ENCODE peak calls at places on chromosomes 16 and 17, in eight cellular contexts. One of them, this sample, is unnamed.

GRCh38 chr16:12588510-12588909 is 215.2 kb downstream of the CPPED1 start:
- DNase-seq in fibroblast of the conjunctiva: no peak
- DNase-seq in HFFc6: no peak
- DNase-seq in amniotic epithelial cell: no peak
- DNase-seq in lung microvascular endothelial cell: no peak
- DNase-seq in NCI-H1417: no peak
- DNase-seq in iris pigment epithelial cell: no peak
- DNase-seq in LoVo: no peak
- DNase-seq in this sample: no peak

GRCh38 chr17:12046786-12047185 is 26.1 kb downstream of the MAP2K4 start:
- DNase-seq in fibroblast of the conjunctiva: no peak
- DNase-seq in HFFc6: no peak
- DNase-seq in amniotic epithelial cell: no peak
- DNase-seq in lung microvascular endothelial cell: no peak
- DNase-seq in LoVo: no peak
- DNase-seq in iris pigment epithelial cell: no peak
- DNase-seq in NCI-H1417: no peak
- DNase-seq in this sample: no peak

GRCh38 chr17:79082311-79083190 is 7.9 kb downstream of the ENGASE start:
- DNase-seq in HFFc6: no peak
- DNase-seq in lung microvascular endothelial cell: peak; percentile 66
- DNase-seq in LoVo: peak; percentile 13
- DNase-seq in amniotic epithelial cell: peak; percentile 12
- DNase-seq in iris pigment epithelial cell: peak; percentile 25
- DNase-seq in fibroblast of the conjunctiva: peak; percentile 3
- DNase-seq in NCI-H1417: peak; percentile 23
- DNase-seq in this sample: peak; percentile 71

GRCh38 chr17:14737984-14738651 is 437.2 kb downstream of the HS3ST3B1 start:
- DNase-seq in fibroblast of the conjunctiva: peak; percentile 92
- DNase-seq in iris pigment epithelial cell: peak; percentile 100
- DNase-seq in amniotic epithelial cell: peak; percentile 97
- DNase-seq in LoVo: peak; percentile 33
- DNase-seq in lung microvascular endothelial cell: no peak
- DNase-seq in HFFc6: peak; percentile 93
- DNase-seq in NCI-H1417: no peak
- DNase-seq in this sample: peak; percentile 62

GRCh38 chr16:11499295-11500089 is 87.2 kb downstream of the LITAF start:
- DNase-seq in amniotic epithelial cell: no peak
- DNase-seq in LoVo: peak; percentile 19
- DNase-seq in HFFc6: no peak
- DNase-seq in iris pigment epithelial cell: no peak
- DNase-seq in NCI-H1417: peak; percentile 23
- DNase-seq in fibroblast of the conjunctiva: no peak
- DNase-seq in lung microvascular endothelial cell: no peak
- DNase-seq in this sample: no peak

GRCh38 chr16:3123986-3124886 is 10.6 kb upstream of the ZNF213 start:
- DNase-seq in amniotic epithelial cell: peak; percentile 85
- DNase-seq in fibroblast of the conjunctiva: peak; percentile 91
- DNase-seq in LoVo: peak; percentile 97
- DNase-seq in NCI-H1417: peak; percentile 94
- DNase-seq in HFFc6: peak; percentile 93
- DNase-seq in lung microvascular endothelial cell: peak; percentile 94
- DNase-seq in iris pigment epithelial cell: peak; percentile 91
- DNase-seq in this sample: peak; percentile 99

GRCh38 chr17:31378638-31379037 is 12.8 kb upstream of the RAB11FIP4 start:
- DNase-seq in iris pigment epithelial cell: no peak
- DNase-seq in LoVo: no peak
- DNase-seq in amniotic epithelial cell: no peak
- DNase-seq in lung microvascular endothelial cell: no peak
- DNase-seq in NCI-H1417: no peak
- DNase-seq in HFFc6: no peak
- DNase-seq in fibroblast of the conjunctiva: no peak
- DNase-seq in this sample: no peak

GRCh38 chr17:48002920-48003685 is 32.2 kb downstream of the CDK5RAP3 start:
- DNase-seq in amniotic epithelial cell: peak; percentile 58
- DNase-seq in fibroblast of the conjunctiva: no peak
- DNase-seq in HFFc6: no peak
- DNase-seq in NCI-H1417: peak; percentile 98
- DNase-seq in lung microvascular endothelial cell: no peak
- DNase-seq in LoVo: no peak
- DNase-seq in iris pigment epithelial cell: peak; percentile 40
- DNase-seq in this sample: peak; percentile 69

GRCh38 chr16:84616515-84616914 is 1.4 kb downstream of the COTL1 start:
- DNase-seq in lung microvascular endothelial cell: no peak
- DNase-seq in NCI-H1417: peak; percentile 31
- DNase-seq in fibroblast of the conjunctiva: no peak
- DNase-seq in LoVo: no peak
- DNase-seq in amniotic epithelial cell: no peak
- DNase-seq in iris pigment epithelial cell: no peak
- DNase-seq in HFFc6: no peak
- DNase-seq in this sample: no peak

GRCh38 chr17:47935961-47936360 is 5.4 kb upstream of the PNPO start:
- DNase-seq in fibroblast of the conjunctiva: peak; percentile 52
- DNase-seq in LoVo: peak; percentile 98
- DNase-seq in iris pigment epithelial cell: peak; percentile 87
- DNase-seq in lung microvascular endothelial cell: no peak
- DNase-seq in HFFc6: peak; percentile 78
- DNase-seq in amniotic epithelial cell: peak; percentile 83
- DNase-seq in NCI-H1417: no peak
- DNase-seq in this sample: no peak

GRCh38 chr17:29445844-29446243 is 55.7 kb downstream of the TAOK1 start:
- DNase-seq in fibroblast of the conjunctiva: no peak
- DNase-seq in lung microvascular endothelial cell: peak; percentile 29
- DNase-seq in NCI-H1417: no peak
- DNase-seq in iris pigment epithelial cell: peak; percentile 21
- DNase-seq in LoVo: no peak
- DNase-seq in HFFc6: no peak
- DNase-seq in amniotic epithelial cell: no peak
- DNase-seq in this sample: no peak

GRCh38 chr17:58086953-58087352 is 3.7 kb downstream of the DYNLL2 start:
- DNase-seq in lung microvascular endothelial cell: no peak
- DNase-seq in NCI-H1417: no peak
- DNase-seq in iris pigment epithelial cell: no peak
- DNase-seq in amniotic epithelial cell: no peak
- DNase-seq in HFFc6: no peak
- DNase-seq in LoVo: no peak
- DNase-seq in fibroblast of the conjunctiva: no peak
- DNase-seq in this sample: no peak

GRCh38 chr16:56683424-56684162 is 1.3 kb downstream of the MT1X start:
- DNase-seq in NCI-H1417: no peak
- DNase-seq in lung microvascular endothelial cell: no peak
- DNase-seq in HFFc6: no peak
- DNase-seq in iris pigment epithelial cell: no peak
- DNase-seq in LoVo: no peak
- DNase-seq in fibroblast of the conjunctiva: no peak
- DNase-seq in amniotic epithelial cell: no peak
- DNase-seq in this sample: no peak

This sample was measured in retina.